ENCODE peak calls at places on chromosomes 6 and 20, in seven cellular contexts. One of them, this sample, is unnamed. For H3K27me3, the result is how much of the 10 kb centered on the place peaks cover.

GRCh38 chr6:158328446-158328845 is 16.2 kb downstream of the TULP4 start:
- DNase-seq in IMR-90: no peak
- DNase-seq in psoas muscle: no peak
- DNase-seq in breast epithelium: no peak
- DNase-seq in left ventricle myocardium inferior: no peak
- DNase-seq in PC-3: no peak
- DNase-seq in Peyer's patch: no peak
- DNase-seq in this sample: no peak

GRCh38 chr6:105642708-105643107 is 239.8 kb upstream of the PREP start:
- DNase-seq in left ventricle myocardium inferior: no peak
- DNase-seq in breast epithelium: no peak
- DNase-seq in psoas muscle: no peak
- DNase-seq in IMR-90: peak
- DNase-seq in PC-3: peak
- DNase-seq in Peyer's patch: no peak
- DNase-seq in this sample: no peak

GRCh38 chr20:43032459-43032858 is 157.2 kb downstream of the PTPRT start:
- DNase-seq in breast epithelium: no peak
- DNase-seq in psoas muscle: no peak
- DNase-seq in PC-3: no peak
- DNase-seq in IMR-90: no peak
- DNase-seq in Peyer's patch: no peak
- DNase-seq in left ventricle myocardium inferior: no peak
- DNase-seq in this sample: no peak

GRCh38 chr6:146598785-146599405 is at the start of gene ADGB:
- DNase-seq in breast epithelium: no peak
- DNase-seq in left ventricle myocardium inferior: peak
- DNase-seq in PC-3: peak
- DNase-seq in Peyer's patch: no peak
- DNase-seq in IMR-90: peak
- DNase-seq in psoas muscle: peak
- DNase-seq in this sample: no peak

GRCh38 chr6:20709451-20709850 is 175.2 kb downstream of the CDKAL1 start:
- DNase-seq in IMR-90: no peak
- DNase-seq in left ventricle myocardium inferior: no peak
- DNase-seq in psoas muscle: no peak
- DNase-seq in Peyer's patch: no peak
- DNase-seq in breast epithelium: no peak
- DNase-seq in PC-3: no peak
- DNase-seq in this sample: no peak

GRCh38 chr6:152380993-152381898 is 255.9 kb downstream of the SYNE1 start:
- DNase-seq in PC-3: peak
- DNase-seq in IMR-90: peak
- DNase-seq in breast epithelium: peak
- DNase-seq in Peyer's patch: peak
- DNase-seq in left ventricle myocardium inferior: peak
- DNase-seq in psoas muscle: peak
- DNase-seq in this sample: no peak

GRCh38 chr6:10644225-10644624 is 50.2 kb downstream of the C6orf52 start:
- DNase-seq in psoas muscle: no peak
- DNase-seq in PC-3: no peak
- DNase-seq in breast epithelium: no peak
- DNase-seq in Peyer's patch: no peak
- DNase-seq in left ventricle myocardium inferior: no peak
- DNase-seq in IMR-90: no peak
- DNase-seq in this sample: no peak

GRCh38 chr6:10850728-10851127 is 12.4 kb upstream of the MAK start:
- DNase-seq in PC-3: no peak
- DNase-seq in IMR-90: no peak
- DNase-seq in breast epithelium: no peak
- DNase-seq in psoas muscle: no peak
- DNase-seq in left ventricle myocardium inferior: no peak
- DNase-seq in Peyer's patch: no peak
- DNase-seq in this sample: no peak

GRCh38 chr20:47857994-47858557 is 72.8 kb upstream of the SULF2 start:
- DNase-seq in IMR-90: no peak
- DNase-seq in Peyer's patch: no peak
- DNase-seq in left ventricle myocardium inferior: no peak
- DNase-seq in psoas muscle: no peak
- DNase-seq in breast epithelium: no peak
- DNase-seq in PC-3: no peak
- DNase-seq in this sample: no peak

GRCh38 chr20:25078662-25079061 is 3.3 kb downstream of the VSX1 start:
- DNase-seq in left ventricle myocardium inferior: no peak
- DNase-seq in psoas muscle: no peak
- DNase-seq in PC-3: no peak
- DNase-seq in Peyer's patch: peak
- DNase-seq in IMR-90: no peak
- DNase-seq in breast epithelium: no peak
- DNase-seq in this sample: no peak

GRCh38 chr20:44092551-44093248 is 94.3 kb downstream of the JPH2 start:
- DNase-seq in Peyer's patch: no peak
- DNase-seq in PC-3: peak
- DNase-seq in breast epithelium: no peak
- DNase-seq in IMR-90: peak
- DNase-seq in psoas muscle: no peak
- DNase-seq in left ventricle myocardium inferior: no peak
- DNase-seq in this sample: no peak

GRCh38 chr6:40796280-40797223 is 209.4 kb upstream of the LRFN2 start:
- DNase-seq in PC-3: no peak
- DNase-seq in breast epithelium: no peak
- DNase-seq in IMR-90: no peak
- DNase-seq in psoas muscle: peak
- DNase-seq in left ventricle myocardium inferior: peak
- DNase-seq in Peyer's patch: no peak
- DNase-seq in this sample: no peak

GRCh38 chr20:61499859-61500258 is 247.8 kb downstream of the CDH4 start:
- DNase-seq in PC-3: peak
- DNase-seq in IMR-90: peak
- DNase-seq in breast epithelium: no peak
- DNase-seq in left ventricle myocardium inferior: no peak
- DNase-seq in Peyer's patch: no peak
- DNase-seq in psoas muscle: no peak
- DNase-seq in this sample: no peak

GRCh38 chr20:44028868-44029847 is 114.5 kb downstream of the TOX2 start:
- DNase-seq in PC-3: no peak
- DNase-seq in left ventricle myocardium inferior: no peak
- DNase-seq in Peyer's patch: no peak
- DNase-seq in IMR-90: no peak
- DNase-seq in breast epithelium: no peak
- DNase-seq in psoas muscle: no peak
- DNase-seq in this sample: no peak

GRCh38 chr6:165231581-165232276 is 77.7 kb downstream of the C6orf118 start:
- DNase-seq in breast epithelium: no peak
- DNase-seq in psoas muscle: no peak
- DNase-seq in Peyer's patch: no peak
- DNase-seq in IMR-90: no peak
- DNase-seq in left ventricle myocardium inferior: no peak
- DNase-seq in PC-3: peak
- DNase-seq in this sample: no peak

GRCh38 chr6:12911387-12911960 is 194.9 kb downstream of the PHACTR1 start:
- DNase-seq in psoas muscle: no peak
- DNase-seq in PC-3: peak
- DNase-seq in left ventricle myocardium inferior: no peak
- DNase-seq in breast epithelium: no peak
- DNase-seq in IMR-90: peak
- DNase-seq in Peyer's patch: no peak
- DNase-seq in this sample: no peak

GRCh38 chr20:44576297-44576696 is 6.1 kb upstream of the PKIG start:
- DNase-seq in IMR-90: peak
- DNase-seq in left ventricle myocardium inferior: no peak
- DNase-seq in breast epithelium: no peak
- DNase-seq in PC-3: peak
- DNase-seq in psoas muscle: no peak
- DNase-seq in Peyer's patch: peak
- DNase-seq in this sample: no peak

GRCh38 chr6:4169028-4169789 is 33.8 kb upstream of the ECI2 start:
- DNase-seq in psoas muscle: no peak
- DNase-seq in breast epithelium: no peak
- DNase-seq in IMR-90: peak
- DNase-seq in left ventricle myocardium inferior: no peak
- DNase-seq in PC-3: no peak
- DNase-seq in Peyer's patch: no peak
- DNase-seq in this sample: no peak

GRCh38 chr6:20907486-20908071 is 373.3 kb downstream of the CDKAL1 start:
- DNase-seq in IMR-90: no peak
- DNase-seq in left ventricle myocardium inferior: no peak
- DNase-seq in psoas muscle: no peak
- DNase-seq in PC-3: no peak
- DNase-seq in Peyer's patch: no peak
- DNase-seq in breast epithelium: no peak
- DNase-seq in this sample: no peak

DNA sequence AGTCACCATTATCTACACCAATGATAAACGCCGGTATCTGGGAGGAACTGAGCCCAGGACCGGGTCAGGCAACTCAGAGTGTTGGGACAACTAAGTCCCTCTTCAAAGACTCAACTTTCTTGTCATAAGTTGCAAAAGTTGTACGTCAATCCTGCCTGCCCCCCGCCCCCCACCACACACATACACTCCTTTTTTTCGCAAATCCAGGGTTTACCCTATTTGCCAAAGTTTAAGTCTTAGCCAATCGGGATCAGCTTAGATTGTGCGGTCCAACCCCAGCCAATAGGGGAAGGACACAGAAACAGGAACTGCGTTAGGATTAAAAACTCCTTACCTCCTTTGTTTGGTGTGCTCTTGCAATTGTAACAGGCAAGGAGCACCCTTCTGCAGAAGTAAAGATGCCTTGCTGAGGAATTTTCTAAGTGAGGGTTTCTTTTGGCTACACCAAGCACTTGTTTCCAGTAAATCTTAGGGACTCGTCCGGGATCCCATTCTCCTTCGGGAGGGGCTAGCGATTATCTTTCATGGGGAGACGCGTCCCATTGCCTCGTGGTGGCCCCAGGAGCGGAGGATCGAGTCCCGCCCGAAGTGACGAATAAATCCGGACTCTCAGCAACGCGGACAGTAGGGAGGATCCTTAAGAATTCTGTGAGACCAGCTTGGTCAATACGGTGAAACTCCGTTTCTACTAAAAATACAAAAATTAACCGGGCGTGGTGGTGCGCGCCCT is 69.3 kb upstream of the PRSS16 start:
- DNase-seq in breast epithelium: no peak
- DNase-seq in PC-3: peak
- DNase-seq in left ventricle myocardium inferior: peak
- DNase-seq in Peyer's patch: peak
- DNase-seq in psoas muscle: no peak
- DNase-seq in IMR-90: peak
- DNase-seq in this sample: no peak
- TF ChIP-seq CTCF in breast epithelium: no peak
- TF ChIP-seq CTCF in PC-3: no peak
- TF ChIP-seq CTCF in left ventricle myocardium inferior: no peak
- TF ChIP-seq CTCF in Peyer's patch: no peak
- TF ChIP-seq CTCF in psoas muscle: no peak
- TF ChIP-seq CTCF in IMR-90: no peak
- TF ChIP-seq CTCF in this sample: no peak

GRCh38 chr20:23268792-23269354 is 81.7 kb upstream of the NXT1 start:
- DNase-seq in Peyer's patch: no peak
- DNase-seq in PC-3: no peak
- DNase-seq in psoas muscle: no peak
- DNase-seq in breast epithelium: no peak
- DNase-seq in left ventricle myocardium inferior: no peak
- DNase-seq in IMR-90: no peak
- DNase-seq in this sample: no peak

GRCh38 chr20:23272176-23273029 is 78.2 kb upstream of the NXT1 start:
- DNase-seq in PC-3: no peak
- DNase-seq in psoas muscle: no peak
- DNase-seq in breast epithelium: no peak
- DNase-seq in left ventricle myocardium inferior: no peak
- DNase-seq in Peyer's patch: no peak
- DNase-seq in IMR-90: no peak
- DNase-seq in this sample: no peak

GRCh38 chr20:23267909-23268308 is 82.7 kb upstream of the NXT1 start:
- DNase-seq in Peyer's patch: no peak
- DNase-seq in PC-3: no peak
- DNase-seq in psoas muscle: no peak
- DNase-seq in IMR-90: no peak
- DNase-seq in breast epithelium: no peak
- DNase-seq in left ventricle myocardium inferior: no peak
- DNase-seq in this sample: no peak

GRCh38 chr20:23269954-23270353 is 80.6 kb upstream of the NXT1 start:
- DNase-seq in psoas muscle: no peak
- DNase-seq in PC-3: no peak
- DNase-seq in IMR-90: no peak
- DNase-seq in Peyer's patch: no peak
- DNase-seq in breast epithelium: no peak
- DNase-seq in left ventricle myocardium inferior: no peak
- DNase-seq in this sample: no peak

GRCh38 chr20:23270427-23270911 is 80.1 kb upstream of the NXT1 start:
- DNase-seq in IMR-90: peak
- DNase-seq in PC-3: no peak
- DNase-seq in left ventricle myocardium inferior: no peak
- DNase-seq in breast epithelium: no peak
- DNase-seq in psoas muscle: no peak
- DNase-seq in Peyer's patch: no peak
- DNase-seq in this sample: no peak
- H3K27ac ChIP-seq in IMR-90: peak
- H3K27ac ChIP-seq in PC-3: no peak
- H3K27ac ChIP-seq in left ventricle myocardium inferior: peak
- H3K27ac ChIP-seq in breast epithelium: peak
- H3K27ac ChIP-seq in psoas muscle: peak
- H3K27ac ChIP-seq in Peyer's patch: no peak
- H3K27ac ChIP-seq in this sample: peak

GRCh38 chr6:46144270-46144669 is 14.5 kb downstream of the ENPP4 start:
- DNase-seq in breast epithelium: no peak
- DNase-seq in IMR-90: no peak
- DNase-seq in PC-3: no peak
- DNase-seq in psoas muscle: no peak
- DNase-seq in left ventricle myocardium inferior: no peak
- DNase-seq in Peyer's patch: no peak
- DNase-seq in this sample: no peak
- H3K27me3 ChIP-seq in breast epithelium: under half
- H3K27me3 ChIP-seq in IMR-90: under half
- H3K27me3 ChIP-seq in PC-3: under half
- H3K27me3 ChIP-seq in psoas muscle: under half
- H3K27me3 ChIP-seq in left ventricle myocardium inferior: under half
- H3K27me3 ChIP-seq in Peyer's patch: under half
- H3K27me3 ChIP-seq in this sample: under half

GRCh38 chr20:46063151-46063550 is 26.6 kb downstream of the NCOA5 start:
- DNase-seq in Peyer's patch: no peak
- DNase-seq in breast epithelium: no peak
- DNase-seq in PC-3: no peak
- DNase-seq in IMR-90: no peak
- DNase-seq in left ventricle myocardium inferior: no peak
- DNase-seq in psoas muscle: no peak
- DNase-seq in this sample: no peak
- TF ChIP-seq CTCF in Peyer's patch: no peak
- TF ChIP-seq CTCF in breast epithelium: no peak
- TF ChIP-seq CTCF in PC-3: no peak
- TF ChIP-seq CTCF in IMR-90: no peak
- TF ChIP-seq CTCF in left ventricle myocardium inferior: no peak
- TF ChIP-seq CTCF in psoas muscle: no peak
- TF ChIP-seq CTCF in this sample: no peak